ENCODE peak calls at places on chromosomes 3 and 15, in four cellular contexts. O is lower lobe of right lung, Y is pancreas, W is heart right ventricle. N is an unnamed sample.

GRCh38 chr15:89828324-89829145 is 13.9 kb upstream of the ANPEP start:
- DNase-seq in O (peak; percentile 75), Y (peak; percentile 52), W (peak; percentile 51), N (no peak)

GRCh38 chr3:12813967-12814366 is 17.5 kb downstream of the CAND2 start:
- DNase-seq in O (no peak), Y (no peak), W (no peak), N (no peak)

GRCh38 chr3:52086939-52087675 is 30.7 kb upstream of the DUSP7 start:
- DNase-seq in O (peak; percentile 56), Y (no peak), W (peak; percentile 46), N (no peak)

GRCh38 chr15:28086175-28086703 is 12.9 kb downstream of the OCA2 start:
- DNase-seq in O (no peak), Y (peak; percentile 35), W (peak; percentile 42), N (no peak)

GRCh38 chr3:126474498-126475410 is 937 bp downstream of the ZXDC start:
- DNase-seq in O (peak; percentile 81), Y (peak; percentile 58), W (peak; percentile 46), N (peak; percentile 55)

GRCh38 chr15:95561463-95561862 is 769.0 kb upstream of the NR2F2 start:
- DNase-seq in O (no peak), Y (no peak), W (no peak), N (no peak)

GRCh38 chr3:33209357-33209756 is 9.3 kb downstream of the SUSD5 start:
- DNase-seq in O (no peak), Y (no peak), W (no peak), N (no peak)

GRCh38 chr3:82390868-82391267 is 629.4 kb upstream of the GBE1 start:
- DNase-seq in O (no peak), Y (no peak), W (no peak), N (no peak)

GRCh38 chr3:101643861-101644613 is 32.9 kb downstream of the ZBTB11 start:
- DNase-seq in O (no peak), Y (no peak), W (no peak), N (no peak)

GRCh38 chr3:152405915-152406802 is 137.4 kb downstream of the MBNL1 start:
- DNase-seq in O (no peak), Y (no peak), W (no peak), N (no peak)
- H3K4me1 ChIP-seq in O (peaks cover 52% of the 10 kb centered on the region), Y (peaks cover 9% of the 10 kb centered on the region), W (peaks cover 82% of the 10 kb centered on the region), N (peaks cover 20% of the 10 kb centered on the region)

GRCh38 chr3:40258555-40258954 is 51.0 kb upstream of the EIF1B start:
- DNase-seq in O (no peak), Y (no peak), W (no peak), N (no peak)
- TF ChIP-seq CTCF in O (no peak), Y (no peak), W (no peak), N (peak; percentile 11)

GRCh38 chr15:25066708-25067107 is 111.9 kb downstream of the SNRPN start:
- DNase-seq in O (no peak), Y (no peak), W (no peak), N (peak; percentile 62)

GRCh38 chr15:25067725-25068309 is 113.0 kb downstream of the SNRPN start:
- DNase-seq in O (no peak), Y (no peak), W (no peak), N (peak; percentile 27)

GRCh38 chr15:25068696-25069095 is 113.9 kb downstream of the SNRPN start:
- DNase-seq in O (no peak), Y (no peak), W (no peak), N (no peak)

GRCh38 chr15:25072857-25073476 is 118.2 kb downstream of the SNRPN start:
- DNase-seq in O (no peak), Y (no peak), W (no peak), N (no peak)

GRCh38 chr15:25070357-25070963 is 115.7 kb downstream of the SNRPN start:
- DNase-seq in O (no peak), Y (no peak), W (no peak), N (no peak)
- H3K9me3 ChIP-seq in O (peaks cover 100% of the 10 kb centered on the region), Y (peaks cover 30% of the 10 kb centered on the region), W (peaks cover 100% of the 10 kb centered on the region), N (peaks cover 87% of the 10 kb centered on the region)

DNA sequence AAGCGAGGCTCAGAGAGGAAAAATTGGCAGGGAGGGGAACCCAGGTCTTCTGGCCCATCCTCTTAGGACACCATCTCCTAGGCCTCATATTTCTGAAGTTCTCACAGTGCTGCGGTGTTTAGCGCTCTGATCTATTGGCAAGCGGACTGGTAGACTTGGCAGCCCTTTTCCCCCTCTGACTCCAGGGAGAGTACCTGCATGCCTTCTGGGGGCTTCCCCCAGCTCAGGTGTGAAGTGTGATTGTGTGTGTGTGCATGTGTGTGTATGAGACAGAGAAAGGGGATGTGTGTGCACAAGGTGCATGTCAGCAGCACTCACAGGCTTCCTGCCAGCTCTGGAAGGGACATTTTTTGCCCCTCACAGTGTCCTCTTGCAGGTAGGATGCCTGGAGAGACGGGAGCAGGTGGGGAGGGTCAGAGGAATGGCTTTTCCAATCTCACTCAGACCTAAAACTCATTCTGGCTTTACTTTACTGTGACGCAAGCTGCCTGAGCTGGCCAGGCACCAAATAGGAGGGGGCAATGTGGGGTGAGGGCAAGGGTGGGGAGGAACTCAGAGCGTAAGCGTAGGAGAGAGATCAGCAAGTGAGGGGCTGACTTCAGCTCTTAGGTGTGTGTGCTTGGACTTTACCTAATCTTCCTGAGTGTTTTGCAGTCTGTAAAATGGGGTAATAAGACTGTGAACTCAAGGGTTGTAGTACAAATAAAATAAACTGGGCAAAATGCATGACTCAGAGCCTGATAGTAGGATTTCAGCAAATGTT is 4.0 kb upstream of the IL17RE start:
- DNase-seq in O (no peak), Y (no peak), W (no peak), N (no peak)
- H3K4me1 ChIP-seq in O (peaks cover 43% of the 10 kb centered on the region), Y (peaks cover 28% of the 10 kb centered on the region), W (peaks cover 17% of the 10 kb centered on the region), N (peaks cover 46% of the 10 kb centered on the region)

DNA sequence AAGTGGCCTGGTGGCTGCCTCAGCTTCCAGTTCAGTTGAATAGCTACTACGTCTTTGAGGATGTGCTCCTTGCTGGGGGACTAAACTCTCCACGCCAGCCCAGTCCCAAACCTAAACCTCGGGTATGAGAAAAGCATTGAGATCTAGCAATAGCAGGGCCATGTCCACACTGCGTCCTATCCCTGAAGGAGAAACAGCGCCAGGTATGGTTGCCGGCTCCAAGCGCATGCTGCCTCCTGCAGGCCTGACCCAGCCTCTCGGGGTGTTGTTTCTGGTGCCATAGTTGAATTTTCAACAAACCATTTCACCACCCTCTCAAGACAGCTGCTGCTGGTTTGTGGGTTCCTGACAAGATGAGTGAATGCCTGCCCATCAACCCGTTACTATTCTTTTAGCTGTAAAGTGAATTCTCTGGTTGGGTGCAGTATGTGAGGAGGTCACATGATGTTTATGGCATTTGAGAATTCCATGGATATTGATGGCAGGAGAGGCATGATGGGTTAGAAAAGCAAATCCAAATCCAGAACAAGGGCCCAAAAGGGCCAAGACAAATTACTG is 13.0 kb upstream of the SLC28A1 start:
- DNase-seq in O (no peak), Y (no peak), W (no peak), N (no peak)
- TF ChIP-seq CTCF in O (no peak), Y (no peak), W (no peak), N (peak; percentile 8)

GRCh38 chr3:111227216-111227615 is 155.6 kb downstream of the NECTIN3 start:
- DNase-seq in O (no peak), Y (no peak), W (no peak), N (no peak)
- H3K9me3 ChIP-seq in O (no peaks in the 10 kb centered on the region), Y (no peaks in the 10 kb centered on the region), W (no peaks in the 10 kb centered on the region), N (no peaks in the 10 kb centered on the region)

GRCh38 chr15:61936528-61937195 is 123.6 kb downstream of the VPS13C start:
- DNase-seq in O (no peak), Y (no peak), W (no peak), N (no peak)

GRCh38 chr15:61938249-61938648 is 122.0 kb downstream of the VPS13C start:
- DNase-seq in O (no peak), Y (peak; percentile 46), W (no peak), N (no peak)

GRCh38 chr15:61935493-61935892 is 124.8 kb downstream of the VPS13C start:
- DNase-seq in O (no peak), Y (no peak), W (no peak), N (no peak)
- H3K4me1 ChIP-seq in O (no peaks in the 10 kb centered on the region), Y (no peaks in the 10 kb centered on the region), W (no peaks in the 10 kb centered on the region), N (no peaks in the 10 kb centered on the region)

N was measured in RWPE2.